ENCODE peak calls at places on chromosomes 11 and 22, in ten cellular contexts. One of them, this sample, is unnamed. For H3K9me3 and H3K4me1, the result is how much of the 10 kb centered on the place peaks cover.

GRCh38 chr11:41795004-41795403 is 335.6 kb upstream of the LRRC4C start:
- DNase-seq in osteoblast: no peak
- DNase-seq in heart left ventricle: no peak
- DNase-seq in HepG2: no peak
- DNase-seq in A549: no peak
- DNase-seq in naive thymus-derived CD4-positive, alpha-beta T cell: no peak
- DNase-seq in upper lobe of right lung: no peak
- DNase-seq in right atrium auricular region: no peak
- DNase-seq in cardiac muscle cell: no peak
- DNase-seq in spleen: no peak
- DNase-seq in this sample: no peak

GRCh38 chr11:129372609-129373488 is 2.8 kb upstream of the BARX2 start:
- DNase-seq in osteoblast: peak
- DNase-seq in heart left ventricle: no peak
- DNase-seq in HepG2: no peak
- DNase-seq in A549: no peak
- DNase-seq in naive thymus-derived CD4-positive, alpha-beta T cell: no peak
- DNase-seq in upper lobe of right lung: no peak
- DNase-seq in right atrium auricular region: no peak
- DNase-seq in cardiac muscle cell: no peak
- DNase-seq in spleen: no peak
- DNase-seq in this sample: no peak

GRCh38 chr11:94581926-94582325 is 14.8 kb downstream of the PIWIL4 start:
- DNase-seq in osteoblast: no peak
- DNase-seq in heart left ventricle: no peak
- DNase-seq in HepG2: no peak
- DNase-seq in A549: no peak
- DNase-seq in naive thymus-derived CD4-positive, alpha-beta T cell: no peak
- DNase-seq in upper lobe of right lung: no peak
- DNase-seq in right atrium auricular region: no peak
- DNase-seq in cardiac muscle cell: no peak
- DNase-seq in spleen: no peak
- DNase-seq in this sample: no peak

GRCh38 chr11:70205049-70205725 is 2.1 kb downstream of the FADD start:
- DNase-seq in osteoblast: peak
- DNase-seq in heart left ventricle: no peak
- DNase-seq in HepG2: no peak
- DNase-seq in A549: no peak
- DNase-seq in naive thymus-derived CD4-positive, alpha-beta T cell: no peak
- DNase-seq in upper lobe of right lung: peak
- DNase-seq in right atrium auricular region: no peak
- DNase-seq in cardiac muscle cell: peak
- DNase-seq in spleen: peak
- DNase-seq in this sample: no peak

GRCh38 chr11:24808173-24808572 is 311.3 kb downstream of the LUZP2 start:
- DNase-seq in osteoblast: no peak
- DNase-seq in heart left ventricle: no peak
- DNase-seq in HepG2: no peak
- DNase-seq in A549: no peak
- DNase-seq in naive thymus-derived CD4-positive, alpha-beta T cell: no peak
- DNase-seq in upper lobe of right lung: no peak
- DNase-seq in right atrium auricular region: no peak
- DNase-seq in cardiac muscle cell: no peak
- DNase-seq in spleen: no peak
- DNase-seq in this sample: no peak

GRCh38 chr11:66492161-66492865 is 12.1 kb downstream of the DPP3 start:
- DNase-seq in osteoblast: peak
- DNase-seq in heart left ventricle: no peak
- DNase-seq in HepG2: no peak
- DNase-seq in A549: no peak
- DNase-seq in naive thymus-derived CD4-positive, alpha-beta T cell: no peak
- DNase-seq in upper lobe of right lung: no peak
- DNase-seq in right atrium auricular region: no peak
- DNase-seq in cardiac muscle cell: no peak
- DNase-seq in spleen: no peak
- DNase-seq in this sample: peak

GRCh38 chr11:109858152-109858551 is 235.0 kb upstream of the ZC3H12C start:
- DNase-seq in osteoblast: no peak
- DNase-seq in heart left ventricle: no peak
- DNase-seq in HepG2: no peak
- DNase-seq in A549: no peak
- DNase-seq in naive thymus-derived CD4-positive, alpha-beta T cell: no peak
- DNase-seq in upper lobe of right lung: no peak
- DNase-seq in right atrium auricular region: no peak
- DNase-seq in cardiac muscle cell: no peak
- DNase-seq in spleen: no peak
- DNase-seq in this sample: no peak

GRCh38 chr11:15590131-15590530 is 475.4 kb downstream of the INSC start:
- DNase-seq in osteoblast: no peak
- DNase-seq in heart left ventricle: no peak
- DNase-seq in HepG2: no peak
- DNase-seq in A549: no peak
- DNase-seq in naive thymus-derived CD4-positive, alpha-beta T cell: no peak
- DNase-seq in upper lobe of right lung: no peak
- DNase-seq in right atrium auricular region: no peak
- DNase-seq in cardiac muscle cell: no peak
- DNase-seq in spleen: no peak
- DNase-seq in this sample: no peak

GRCh38 chr11:19441752-19442553 is 201.2 kb upstream of the E2F8 start:
- DNase-seq in osteoblast: peak
- DNase-seq in heart left ventricle: no peak
- DNase-seq in HepG2: no peak
- DNase-seq in A549: peak
- DNase-seq in naive thymus-derived CD4-positive, alpha-beta T cell: no peak
- DNase-seq in upper lobe of right lung: no peak
- DNase-seq in right atrium auricular region: peak
- DNase-seq in cardiac muscle cell: peak
- DNase-seq in spleen: no peak
- DNase-seq in this sample: peak

GRCh38 chr22:19731361-19731725 is 8.0 kb downstream of the GP1BB start:
- DNase-seq in osteoblast: no peak
- DNase-seq in heart left ventricle: no peak
- DNase-seq in HepG2: no peak
- DNase-seq in A549: no peak
- DNase-seq in naive thymus-derived CD4-positive, alpha-beta T cell: no peak
- DNase-seq in upper lobe of right lung: no peak
- DNase-seq in right atrium auricular region: no peak
- DNase-seq in cardiac muscle cell: no peak
- DNase-seq in spleen: no peak
- DNase-seq in this sample: no peak

GRCh38 chr11:131824766-131825165 is 454.4 kb downstream of the NTM start:
- DNase-seq in osteoblast: no peak
- DNase-seq in heart left ventricle: no peak
- DNase-seq in HepG2: no peak
- DNase-seq in A549: no peak
- DNase-seq in naive thymus-derived CD4-positive, alpha-beta T cell: no peak
- DNase-seq in upper lobe of right lung: no peak
- DNase-seq in right atrium auricular region: no peak
- DNase-seq in cardiac muscle cell: peak
- DNase-seq in spleen: no peak
- DNase-seq in this sample: no peak

GRCh38 chr22:29255064-29255621 is 12.6 kb downstream of the RHBDD3 start:
- DNase-seq in osteoblast: peak
- DNase-seq in heart left ventricle: no peak
- DNase-seq in HepG2: no peak
- DNase-seq in A549: no peak
- DNase-seq in naive thymus-derived CD4-positive, alpha-beta T cell: no peak
- DNase-seq in upper lobe of right lung: peak
- DNase-seq in right atrium auricular region: no peak
- DNase-seq in cardiac muscle cell: no peak
- DNase-seq in spleen: no peak
- DNase-seq in this sample: no peak

GRCh38 chr11:75022759-75023396 is 34.1 kb downstream of the NEU3 start:
- DNase-seq in osteoblast: peak
- DNase-seq in heart left ventricle: peak
- DNase-seq in HepG2: peak
- DNase-seq in A549: peak
- DNase-seq in naive thymus-derived CD4-positive, alpha-beta T cell: peak
- DNase-seq in upper lobe of right lung: peak
- DNase-seq in right atrium auricular region: peak
- DNase-seq in cardiac muscle cell: peak
- DNase-seq in spleen: peak
- DNase-seq in this sample: peak

DNA sequence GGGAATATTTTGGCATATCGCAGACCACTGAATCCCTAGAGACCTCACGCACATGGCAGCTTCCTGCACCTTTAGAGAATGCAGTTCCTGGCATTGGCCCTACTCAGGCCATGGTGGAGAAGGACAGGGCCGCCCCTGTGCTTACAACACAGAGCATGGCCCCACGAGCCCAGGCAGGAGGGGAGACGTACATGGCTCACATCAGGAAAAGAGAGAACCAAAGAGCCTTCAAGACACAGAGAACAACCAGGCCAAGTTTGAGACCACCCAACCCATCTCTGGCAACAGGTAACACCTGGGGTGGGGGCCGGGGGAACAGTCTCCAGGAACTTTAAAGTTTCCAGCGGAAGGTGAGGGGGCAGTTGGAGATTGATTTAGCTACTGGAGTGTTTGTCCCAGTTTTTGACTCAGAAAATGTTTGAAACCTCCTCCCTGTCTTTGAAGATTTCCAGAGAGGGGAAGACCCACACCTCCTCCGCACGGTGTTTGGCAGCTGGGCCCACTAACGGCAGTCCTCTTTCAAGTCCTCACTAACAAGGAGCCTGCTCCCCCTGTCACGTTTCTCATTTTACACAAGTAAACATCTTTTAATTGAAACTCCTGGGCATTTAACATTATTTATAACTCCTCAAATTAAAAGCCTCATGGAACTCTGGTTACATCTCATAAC is 1423.8 kb downstream of the TBC1D22A start:
- DNase-seq in osteoblast: no peak
- DNase-seq in heart left ventricle: no peak
- DNase-seq in HepG2: no peak
- DNase-seq in A549: no peak
- DNase-seq in naive thymus-derived CD4-positive, alpha-beta T cell: no peak
- DNase-seq in upper lobe of right lung: no peak
- DNase-seq in right atrium auricular region: no peak
- DNase-seq in cardiac muscle cell: no peak
- DNase-seq in spleen: no peak
- DNase-seq in this sample: no peak
- H3K9me3 ChIP-seq in osteoblast: under half
- H3K9me3 ChIP-seq in heart left ventricle: under half
- H3K9me3 ChIP-seq in HepG2: under half
- H3K9me3 ChIP-seq in A549: under half
- H3K9me3 ChIP-seq in naive thymus-derived CD4-positive, alpha-beta T cell: under half
- H3K9me3 ChIP-seq in upper lobe of right lung: under half
- H3K9me3 ChIP-seq in right atrium auricular region: under half
- H3K9me3 ChIP-seq in cardiac muscle cell: under half
- H3K9me3 ChIP-seq in spleen: under half
- H3K9me3 ChIP-seq in this sample: under half

DNA sequence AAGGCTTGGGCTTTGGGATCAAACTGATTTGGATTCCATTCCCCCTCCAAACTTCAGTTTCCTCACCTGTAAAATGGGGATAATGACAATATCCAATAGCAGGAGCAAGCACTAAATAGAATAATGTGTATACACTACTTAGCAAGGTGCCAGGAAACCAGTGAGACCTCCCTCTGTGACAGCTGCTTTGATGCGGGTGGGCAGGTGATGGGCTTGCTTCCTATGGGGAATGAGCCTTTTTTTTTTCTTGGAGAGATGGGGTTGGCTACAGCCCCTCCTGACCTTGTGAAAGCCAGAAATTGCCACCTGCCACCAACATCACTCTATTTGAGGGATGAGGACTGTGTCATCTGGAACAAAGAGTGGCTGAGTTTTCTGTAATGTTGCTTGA is 1.1 kb downstream of the CD82 start:
- DNase-seq in osteoblast: no peak
- DNase-seq in heart left ventricle: no peak
- DNase-seq in HepG2: no peak
- DNase-seq in A549: no peak
- DNase-seq in naive thymus-derived CD4-positive, alpha-beta T cell: no peak
- DNase-seq in upper lobe of right lung: no peak
- DNase-seq in right atrium auricular region: no peak
- DNase-seq in cardiac muscle cell: no peak
- DNase-seq in spleen: no peak
- DNase-seq in this sample: peak
- H3K4me3 ChIP-seq in osteoblast: peak
- H3K4me3 ChIP-seq in heart left ventricle: peak
- H3K4me3 ChIP-seq in HepG2: no peak
- H3K4me3 ChIP-seq in A549: no peak
- H3K4me3 ChIP-seq in naive thymus-derived CD4-positive, alpha-beta T cell: peak
- H3K4me3 ChIP-seq in upper lobe of right lung: peak
- H3K4me3 ChIP-seq in right atrium auricular region: peak
- H3K4me3 ChIP-seq in cardiac muscle cell: no peak
- H3K4me3 ChIP-seq in spleen: peak
- H3K4me3 ChIP-seq in this sample: peak

DNA sequence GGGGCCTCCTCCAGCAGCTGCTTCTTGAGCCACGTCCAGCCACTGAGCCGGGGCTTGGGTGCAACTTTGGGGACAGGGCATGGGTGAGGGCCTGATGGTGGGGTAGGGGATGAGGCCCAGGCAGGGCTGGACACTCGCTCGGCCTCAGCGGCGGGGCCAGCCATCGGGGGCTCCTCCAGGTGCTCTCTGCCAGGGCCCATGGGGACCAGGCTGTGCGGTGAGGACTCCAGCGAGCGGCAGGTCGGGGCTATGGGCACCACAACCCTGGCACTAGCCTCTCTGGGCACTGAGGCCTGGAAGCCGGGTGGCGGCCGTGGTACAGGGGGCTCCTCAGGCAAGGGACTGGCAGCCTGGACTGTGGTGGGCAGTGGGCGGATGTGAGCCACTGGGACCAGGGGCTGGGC is 2.2 kb downstream of the PRR33 start:
- DNase-seq in osteoblast: peak
- DNase-seq in heart left ventricle: no peak
- DNase-seq in HepG2: no peak
- DNase-seq in A549: no peak
- DNase-seq in naive thymus-derived CD4-positive, alpha-beta T cell: no peak
- DNase-seq in upper lobe of right lung: no peak
- DNase-seq in right atrium auricular region: no peak
- DNase-seq in cardiac muscle cell: no peak
- DNase-seq in spleen: no peak
- DNase-seq in this sample: no peak
- H3K4me1 ChIP-seq in osteoblast: under half
- H3K4me1 ChIP-seq in heart left ventricle: under half
- H3K4me1 ChIP-seq in HepG2: under half
- H3K4me1 ChIP-seq in A549: under half
- H3K4me1 ChIP-seq in naive thymus-derived CD4-positive, alpha-beta T cell: under half
- H3K4me1 ChIP-seq in upper lobe of right lung: under half
- H3K4me1 ChIP-seq in right atrium auricular region: under half
- H3K4me1 ChIP-seq in cardiac muscle cell: under half
- H3K4me1 ChIP-seq in spleen: under half
- H3K4me1 ChIP-seq in this sample: under half

DNA sequence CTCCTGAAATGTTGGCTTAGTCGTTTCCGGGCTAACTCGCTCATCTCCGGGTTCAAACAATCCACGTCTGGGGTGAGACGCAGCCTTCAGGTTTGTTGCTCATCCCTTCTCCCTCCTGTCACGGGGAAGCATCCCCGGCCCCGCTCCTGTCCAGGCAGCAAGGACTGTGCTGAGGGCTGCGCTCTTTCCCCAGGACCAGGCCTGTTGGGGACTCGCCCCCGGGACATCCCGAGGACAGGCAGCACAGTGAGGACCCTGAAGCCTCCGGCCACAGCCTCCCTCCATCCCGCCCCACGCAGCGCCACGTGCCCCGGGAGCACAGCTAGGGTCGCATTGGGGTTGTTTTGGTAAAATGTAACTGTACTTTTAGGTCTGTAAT is 252.0 kb downstream of the BRD1 start:
- DNase-seq in osteoblast: peak
- DNase-seq in heart left ventricle: no peak
- DNase-seq in HepG2: no peak
- DNase-seq in A549: no peak
- DNase-seq in naive thymus-derived CD4-positive, alpha-beta T cell: no peak
- DNase-seq in upper lobe of right lung: no peak
- DNase-seq in right atrium auricular region: no peak
- DNase-seq in cardiac muscle cell: no peak
- DNase-seq in spleen: peak
- DNase-seq in this sample: no peak
- H3K9me3 ChIP-seq in osteoblast: under half
- H3K9me3 ChIP-seq in heart left ventricle: under half
- H3K9me3 ChIP-seq in HepG2: under half
- H3K9me3 ChIP-seq in A549: under half
- H3K9me3 ChIP-seq in naive thymus-derived CD4-positive, alpha-beta T cell: under half
- H3K9me3 ChIP-seq in upper lobe of right lung: under half
- H3K9me3 ChIP-seq in right atrium auricular region: under half
- H3K9me3 ChIP-seq in cardiac muscle cell: under half
- H3K9me3 ChIP-seq in spleen: under half
- H3K9me3 ChIP-seq in this sample: under half